ENCODE peak calls at places on chromosomes 16 and 17, in five cellular contexts. One of them, this sample, is unnamed.

GRCh38 chr17:76381633-76382304 is 2.6 kb upstream of the SPHK1 start:
- DNase-seq in ovary: no peak
- DNase-seq in heart right ventricle: peak
- DNase-seq in endodermal cell: peak
- DNase-seq in CD8-positive, alpha-beta memory T cell: no peak
- DNase-seq in this sample: no peak

GRCh38 chr16:69522732-69523404 is 42.9 kb upstream of the NFAT5 start:
- DNase-seq in ovary: no peak
- DNase-seq in heart right ventricle: no peak
- DNase-seq in endodermal cell: peak
- DNase-seq in CD8-positive, alpha-beta memory T cell: no peak
- DNase-seq in this sample: no peak

GRCh38 chr16:35370617-35371016 is 1911.2 kb downstream of the TP53TG3F start:
- DNase-seq in ovary: no peak
- DNase-seq in heart right ventricle: no peak
- DNase-seq in endodermal cell: no peak
- DNase-seq in CD8-positive, alpha-beta memory T cell: no peak
- DNase-seq in this sample: no peak

GRCh38 chr16:84673561-84673960 is 25.2 kb downstream of the KLHL36 start:
- DNase-seq in ovary: no peak
- DNase-seq in heart right ventricle: no peak
- DNase-seq in endodermal cell: no peak
- DNase-seq in CD8-positive, alpha-beta memory T cell: no peak
- DNase-seq in this sample: no peak

GRCh38 chr16:3401719-3402397 is 843 bp downstream of the ZNF174 start:
- DNase-seq in ovary: no peak
- DNase-seq in heart right ventricle: no peak
- DNase-seq in endodermal cell: peak
- DNase-seq in CD8-positive, alpha-beta memory T cell: no peak
- DNase-seq in this sample: no peak

GRCh38 chr17:80891096-80892018 is 100.3 kb upstream of the CHMP6 start:
- DNase-seq in ovary: peak
- DNase-seq in heart right ventricle: no peak
- DNase-seq in endodermal cell: no peak
- DNase-seq in CD8-positive, alpha-beta memory T cell: peak
- DNase-seq in this sample: peak

GRCh38 chr17:76370261-76370993 is 14.0 kb upstream of the SPHK1 start:
- DNase-seq in ovary: peak
- DNase-seq in heart right ventricle: peak
- DNase-seq in endodermal cell: no peak
- DNase-seq in CD8-positive, alpha-beta memory T cell: no peak
- DNase-seq in this sample: no peak

GRCh38 chr17:4498461-4499397 is at the start of gene SPNS2:
- DNase-seq in ovary: peak
- DNase-seq in heart right ventricle: peak
- DNase-seq in endodermal cell: peak
- DNase-seq in CD8-positive, alpha-beta memory T cell: peak
- DNase-seq in this sample: peak

GRCh38 chr16:57147381-57148191 is 38.3 kb downstream of the PSME3IP1 start:
- DNase-seq in ovary: no peak
- DNase-seq in heart right ventricle: no peak
- DNase-seq in endodermal cell: peak
- DNase-seq in CD8-positive, alpha-beta memory T cell: no peak
- DNase-seq in this sample: no peak

GRCh38 chr17:38789185-38789584 is 10.2 kb downstream of the PIP4K2B start:
- DNase-seq in ovary: no peak
- DNase-seq in heart right ventricle: no peak
- DNase-seq in endodermal cell: peak
- DNase-seq in CD8-positive, alpha-beta memory T cell: no peak
- DNase-seq in this sample: no peak

GRCh38 chr16:68356249-68356918 is 45.6 kb downstream of the PRMT7 start:
- DNase-seq in ovary: no peak
- DNase-seq in heart right ventricle: no peak
- DNase-seq in endodermal cell: no peak
- DNase-seq in CD8-positive, alpha-beta memory T cell: peak
- DNase-seq in this sample: peak

GRCh38 chr17:19386276-19386863 is 620 bp downstream of the MFAP4 start:
- DNase-seq in ovary: peak
- DNase-seq in heart right ventricle: peak
- DNase-seq in endodermal cell: peak
- DNase-seq in CD8-positive, alpha-beta memory T cell: no peak
- DNase-seq in this sample: no peak

GRCh38 chr17:4551796-4552525 is 3.2 kb downstream of the MYBBP1A start:
- DNase-seq in ovary: peak
- DNase-seq in heart right ventricle: no peak
- DNase-seq in endodermal cell: no peak
- DNase-seq in CD8-positive, alpha-beta memory T cell: no peak
- DNase-seq in this sample: no peak

GRCh38 chr16:81511371-81511770 is 66.8 kb downstream of the CMIP start:
- DNase-seq in ovary: no peak
- DNase-seq in heart right ventricle: no peak
- DNase-seq in endodermal cell: no peak
- DNase-seq in CD8-positive, alpha-beta memory T cell: no peak
- DNase-seq in this sample: no peak

GRCh38 chr17:72454342-72454741 is 333.5 kb downstream of the SOX9 start:
- DNase-seq in ovary: no peak
- DNase-seq in heart right ventricle: no peak
- DNase-seq in endodermal cell: no peak
- DNase-seq in CD8-positive, alpha-beta memory T cell: no peak
- DNase-seq in this sample: no peak

GRCh38 chr17:72457712-72458111 is 336.9 kb downstream of the SOX9 start:
- DNase-seq in ovary: no peak
- DNase-seq in heart right ventricle: no peak
- DNase-seq in endodermal cell: no peak
- DNase-seq in CD8-positive, alpha-beta memory T cell: no peak
- DNase-seq in this sample: no peak

GRCh38 chr17:72455562-72455961 is 334.7 kb downstream of the SOX9 start:
- DNase-seq in ovary: no peak
- DNase-seq in heart right ventricle: no peak
- DNase-seq in endodermal cell: no peak
- DNase-seq in CD8-positive, alpha-beta memory T cell: no peak
- DNase-seq in this sample: no peak

GRCh38 chr17:72458301-72458700 is 337.5 kb downstream of the SOX9 start:
- DNase-seq in ovary: no peak
- DNase-seq in heart right ventricle: no peak
- DNase-seq in endodermal cell: no peak
- DNase-seq in CD8-positive, alpha-beta memory T cell: no peak
- DNase-seq in this sample: no peak

DNA sequence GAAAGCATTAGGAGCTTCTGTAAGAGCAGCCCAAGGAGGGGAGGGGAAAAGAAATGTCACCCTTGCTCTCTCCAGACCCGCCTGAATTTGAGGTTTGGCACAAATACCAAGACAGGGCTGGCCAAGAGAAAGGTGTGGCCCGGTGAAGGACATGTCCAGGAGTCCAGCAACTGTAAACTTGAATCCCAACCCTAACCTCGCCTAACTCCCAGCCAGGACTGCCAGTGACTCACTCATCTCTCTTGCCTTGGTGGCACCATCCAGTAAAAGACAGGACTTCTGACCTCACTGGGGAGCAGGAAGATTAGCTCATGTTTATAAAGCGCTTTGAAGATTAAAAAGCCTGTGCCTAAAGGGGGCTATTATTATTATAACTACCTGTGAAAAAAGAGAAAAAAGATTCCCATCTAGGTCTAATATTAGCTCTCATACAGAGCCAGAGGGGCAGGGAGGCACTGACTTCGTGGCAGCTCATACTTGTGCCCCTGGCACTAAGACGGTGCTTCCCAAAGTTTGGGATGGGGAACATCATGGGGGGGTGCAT is 335.3 kb downstream of the SOX9 start:
- DNase-seq in ovary: no peak
- DNase-seq in heart right ventricle: no peak
- DNase-seq in endodermal cell: no peak
- DNase-seq in CD8-positive, alpha-beta memory T cell: no peak
- DNase-seq in this sample: peak
- H3K27ac ChIP-seq in ovary: no peak
- H3K27ac ChIP-seq in heart right ventricle: no peak
- H3K27ac ChIP-seq in endodermal cell: no peak
- H3K27ac ChIP-seq in CD8-positive, alpha-beta memory T cell: no peak
- H3K27ac ChIP-seq in this sample: peak

GRCh38 chr16:86298166-86299131 is 211.9 kb upstream of the FOXF1 start:
- DNase-seq in ovary: no peak
- DNase-seq in heart right ventricle: no peak
- DNase-seq in endodermal cell: no peak
- DNase-seq in CD8-positive, alpha-beta memory T cell: no peak
- DNase-seq in this sample: no peak
- H3K27ac ChIP-seq in ovary: no peak
- H3K27ac ChIP-seq in heart right ventricle: no peak
- H3K27ac ChIP-seq in endodermal cell: no peak
- H3K27ac ChIP-seq in CD8-positive, alpha-beta memory T cell: no peak
- H3K27ac ChIP-seq in this sample: no peak

GRCh38 chr17:63445571-63446217 is 412 bp downstream of the CYB561 start:
- DNase-seq in ovary: no peak
- DNase-seq in heart right ventricle: no peak
- DNase-seq in endodermal cell: peak
- DNase-seq in CD8-positive, alpha-beta memory T cell: peak
- DNase-seq in this sample: peak
- H3K27ac ChIP-seq in ovary: peak
- H3K27ac ChIP-seq in heart right ventricle: peak
- H3K27ac ChIP-seq in endodermal cell: no peak
- H3K27ac ChIP-seq in CD8-positive, alpha-beta memory T cell: peak
- H3K27ac ChIP-seq in this sample: peak

GRCh38 chr17:59752922-59753321 is 45.5 kb downstream of the VMP1 start:
- DNase-seq in ovary: no peak
- DNase-seq in heart right ventricle: no peak
- DNase-seq in endodermal cell: no peak
- DNase-seq in CD8-positive, alpha-beta memory T cell: no peak
- DNase-seq in this sample: no peak
- H3K27ac ChIP-seq in ovary: no peak
- H3K27ac ChIP-seq in heart right ventricle: no peak
- H3K27ac ChIP-seq in endodermal cell: no peak
- H3K27ac ChIP-seq in CD8-positive, alpha-beta memory T cell: no peak
- H3K27ac ChIP-seq in this sample: no peak

GRCh38 chr17:40901981-40902862 is 17.2 kb upstream of the KRT20 start:
- DNase-seq in ovary: no peak
- DNase-seq in heart right ventricle: no peak
- DNase-seq in endodermal cell: peak
- DNase-seq in CD8-positive, alpha-beta memory T cell: no peak
- DNase-seq in this sample: peak
- H3K27ac ChIP-seq in ovary: no peak
- H3K27ac ChIP-seq in heart right ventricle: no peak
- H3K27ac ChIP-seq in endodermal cell: no peak
- H3K27ac ChIP-seq in CD8-positive, alpha-beta memory T cell: no peak
- H3K27ac ChIP-seq in this sample: peak

GRCh38 chr17:44384823-44385286 is 4.6 kb downstream of the ITGA2B start:
- DNase-seq in ovary: no peak
- DNase-seq in heart right ventricle: no peak
- DNase-seq in endodermal cell: peak
- DNase-seq in CD8-positive, alpha-beta memory T cell: no peak
- DNase-seq in this sample: no peak

GRCh38 chr17:44385287-44386181 is 3.9 kb downstream of the ITGA2B start:
- DNase-seq in ovary: peak
- DNase-seq in heart right ventricle: peak
- DNase-seq in endodermal cell: peak
- DNase-seq in CD8-positive, alpha-beta memory T cell: peak
- DNase-seq in this sample: peak

GRCh38 chr17:44383861-44384260 is 5.6 kb downstream of the ITGA2B start:
- DNase-seq in ovary: no peak
- DNase-seq in heart right ventricle: no peak
- DNase-seq in endodermal cell: no peak
- DNase-seq in CD8-positive, alpha-beta memory T cell: no peak
- DNase-seq in this sample: no peak

GRCh38 chr17:44383363-44383762 is 6.1 kb downstream of the ITGA2B start:
- DNase-seq in ovary: no peak
- DNase-seq in heart right ventricle: no peak
- DNase-seq in endodermal cell: no peak
- DNase-seq in CD8-positive, alpha-beta memory T cell: no peak
- DNase-seq in this sample: no peak

DNA sequence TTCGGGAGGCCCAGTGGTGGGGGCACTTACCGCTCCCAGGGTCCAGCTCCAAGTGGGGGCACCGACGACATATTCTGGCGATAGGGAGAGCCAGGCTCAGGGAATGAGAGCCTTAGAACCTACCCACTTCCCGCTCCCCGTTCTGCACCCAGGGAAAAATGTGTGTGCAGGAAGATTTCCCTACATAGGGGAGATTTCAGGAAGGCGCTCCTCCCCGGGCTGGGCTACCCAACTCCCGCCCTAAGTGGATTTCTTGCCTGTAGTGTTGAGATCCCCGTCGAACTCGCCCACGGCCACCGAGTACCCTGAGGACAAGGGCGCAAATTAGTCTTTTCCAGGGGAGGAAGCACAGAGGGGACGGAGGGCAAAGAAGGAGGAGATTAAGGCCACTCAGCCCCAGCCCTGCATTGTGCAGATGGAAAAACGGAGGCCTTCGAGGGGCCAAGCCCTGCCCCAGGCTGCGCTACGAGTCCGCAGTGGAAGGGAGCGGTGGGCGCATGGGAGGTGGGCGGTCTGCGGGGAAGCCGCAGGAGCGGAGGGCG is 5.1 kb downstream of the ITGA2B start:
- DNase-seq in ovary: no peak
- DNase-seq in heart right ventricle: no peak
- DNase-seq in endodermal cell: no peak
- DNase-seq in CD8-positive, alpha-beta memory T cell: no peak
- DNase-seq in this sample: no peak
- H3K27ac ChIP-seq in ovary: peak
- H3K27ac ChIP-seq in heart right ventricle: no peak
- H3K27ac ChIP-seq in endodermal cell: no peak
- H3K27ac ChIP-seq in CD8-positive, alpha-beta memory T cell: no peak
- H3K27ac ChIP-seq in this sample: no peak

GRCh38 chr17:34764716-34765115 is 185.3 kb downstream of the TMEM132E start:
- DNase-seq in ovary: no peak
- DNase-seq in heart right ventricle: no peak
- DNase-seq in endodermal cell: peak
- DNase-seq in CD8-positive, alpha-beta memory T cell: no peak
- DNase-seq in this sample: no peak

GRCh38 chr17:34763727-34764665 is 184.6 kb downstream of the TMEM132E start:
- DNase-seq in ovary: no peak
- DNase-seq in heart right ventricle: no peak
- DNase-seq in endodermal cell: peak
- DNase-seq in CD8-positive, alpha-beta memory T cell: no peak
- DNase-seq in this sample: no peak

GRCh38 chr17:34762078-34762477 is 182.7 kb downstream of the TMEM132E start:
- DNase-seq in ovary: no peak
- DNase-seq in heart right ventricle: no peak
- DNase-seq in endodermal cell: peak
- DNase-seq in CD8-positive, alpha-beta memory T cell: no peak
- DNase-seq in this sample: no peak

GRCh38 chr17:34761646-34762045 is 182.3 kb downstream of the TMEM132E start:
- DNase-seq in ovary: no peak
- DNase-seq in heart right ventricle: no peak
- DNase-seq in endodermal cell: no peak
- DNase-seq in CD8-positive, alpha-beta memory T cell: no peak
- DNase-seq in this sample: no peak

GRCh38 chr17:34765291-34765690 is 185.9 kb downstream of the TMEM132E start:
- DNase-seq in ovary: no peak
- DNase-seq in heart right ventricle: no peak
- DNase-seq in endodermal cell: peak
- DNase-seq in CD8-positive, alpha-beta memory T cell: no peak
- DNase-seq in this sample: no peak
- H3K27ac ChIP-seq in ovary: no peak
- H3K27ac ChIP-seq in heart right ventricle: no peak
- H3K27ac ChIP-seq in endodermal cell: no peak
- H3K27ac ChIP-seq in CD8-positive, alpha-beta memory T cell: no peak
- H3K27ac ChIP-seq in this sample: no peak